ENCODE peak calls at places on chromosomes 16 and 17, in four cellular contexts. R, C, Z and I are unnamed samples.

GRCh38 chr17:80892900-80893603 is 98.6 kb upstream of the CHMP6 start:
- DNase-seq in C (no peak), Z (no peak), R (no peak), I (no peak)

GRCh38 chr16:29701214-29701555 is 22.2 kb downstream of the QPRT start:
- DNase-seq in Z (no peak), R (no peak), C (no peak), I (no peak)

GRCh38 chr17:19714542-19715411 is 1.6 kb downstream of the SLC47A2 start:
- DNase-seq in Z (no peak), R (no peak), C (no peak), I (no peak)

GRCh38 chr17:6894206-6894528 is 62.6 kb upstream of the TEKT1 start:
- DNase-seq in Z (peak; percentile 90), R (no peak), C (no peak), I (no peak)

GRCh38 chr16:46688101-46688656 is 799 bp downstream of the VPS35 start:
- DNase-seq in C (no peak), R (no peak), Z (no peak), I (no peak)

GRCh38 chr17:77846531-77847085 is 111.9 kb upstream of the TNRC6C start:
- DNase-seq in C (no peak), R (no peak), Z (no peak), I (no peak)

GRCh38 chr16:79801550-79802090 is 201.1 kb upstream of the MAF start:
- DNase-seq in Z (no peak), R (no peak), C (no peak), I (no peak)

GRCh38 chr17:61128671-61129115 is 270.9 kb upstream of the TBX2 start:
- DNase-seq in Z (no peak), C (no peak), R (no peak), I (no peak)

GRCh38 chr16:25897677-25898076 is 205.9 kb downstream of the HS3ST4 start:
- DNase-seq in R (no peak), Z (no peak), C (no peak), I (no peak)

GRCh38 chr17:71431146-71431545 is 689.7 kb upstream of the SOX9 start:
- DNase-seq in C (no peak), R (no peak), Z (no peak), I (no peak)

GRCh38 chr16:56477096-56477878 is 25.9 kb downstream of the OGFOD1 start:
- DNase-seq in Z (no peak), R (no peak), C (peak; percentile 27), I (peak; percentile 19)

GRCh38 chr16:72482695-72483094 is 310.7 kb upstream of the PMFBP1 start:
- DNase-seq in Z (no peak), R (no peak), C (no peak), I (no peak)

GRCh38 chr16:58414938-58415451 is 22.7 kb downstream of the GINS3 start:
- DNase-seq in Z (no peak), R (no peak), C (no peak), I (no peak)

GRCh38 chr16:58413359-58413758 is 21.1 kb downstream of the GINS3 start:
- DNase-seq in Z (no peak), R (no peak), C (no peak), I (no peak)

GRCh38 chr16:58411336-58411735 is 19.1 kb downstream of the GINS3 start:
- DNase-seq in Z (no peak), C (no peak), R (no peak), I (no peak)

GRCh38 chr16:58409316-58409973 is 17.2 kb downstream of the GINS3 start:
- DNase-seq in R (no peak), Z (no peak), C (no peak), I (no peak)

DNA sequence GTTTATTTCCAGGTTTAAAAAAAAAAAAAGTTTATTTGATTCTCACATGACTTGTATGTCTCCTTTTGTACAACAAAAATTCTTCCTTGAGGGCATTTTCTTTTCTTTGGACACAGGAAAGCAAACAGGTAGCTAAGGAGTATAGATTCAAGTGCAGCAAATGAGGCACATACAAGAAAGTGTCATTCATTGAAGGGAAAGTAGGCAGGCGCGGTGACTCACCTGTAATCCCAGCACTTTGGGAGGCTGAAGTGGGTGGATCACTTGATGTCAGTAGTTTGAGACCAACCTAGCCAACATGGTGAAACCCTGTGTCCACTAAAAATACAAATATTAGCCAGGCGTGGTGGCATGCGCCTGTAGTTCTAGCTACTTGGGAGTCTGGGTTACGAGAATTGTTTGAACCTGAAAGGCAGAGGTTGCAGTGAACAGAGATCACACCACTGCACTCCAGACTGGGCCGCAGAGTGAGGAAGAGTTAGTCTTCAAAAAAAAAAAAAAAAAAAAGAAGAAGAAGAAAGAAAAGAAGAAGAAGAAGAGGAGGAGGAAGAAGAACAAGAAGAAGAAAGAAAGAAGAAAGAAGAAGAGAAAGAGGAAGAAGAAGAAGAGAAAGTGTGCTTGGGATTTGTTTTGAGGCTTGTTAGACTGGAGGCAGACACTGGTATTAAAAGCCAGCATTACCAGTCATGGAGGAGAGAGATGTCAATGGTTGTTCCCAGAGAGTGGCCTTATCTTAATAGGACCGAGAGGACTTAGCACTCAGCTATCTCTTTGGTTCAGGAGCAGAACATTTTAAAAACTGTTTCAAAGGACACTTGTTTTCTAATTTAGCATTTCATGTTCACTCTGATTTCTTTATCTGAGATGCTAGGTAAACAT is 19.7 kb downstream of the GINS3 start:
- DNase-seq in Z (no peak), R (no peak), C (no peak), I (peak; percentile 56)
- TF ChIP-seq CBX5 in Z (no peak), R (no peak), C (no peak), I (no peak)

DNA sequence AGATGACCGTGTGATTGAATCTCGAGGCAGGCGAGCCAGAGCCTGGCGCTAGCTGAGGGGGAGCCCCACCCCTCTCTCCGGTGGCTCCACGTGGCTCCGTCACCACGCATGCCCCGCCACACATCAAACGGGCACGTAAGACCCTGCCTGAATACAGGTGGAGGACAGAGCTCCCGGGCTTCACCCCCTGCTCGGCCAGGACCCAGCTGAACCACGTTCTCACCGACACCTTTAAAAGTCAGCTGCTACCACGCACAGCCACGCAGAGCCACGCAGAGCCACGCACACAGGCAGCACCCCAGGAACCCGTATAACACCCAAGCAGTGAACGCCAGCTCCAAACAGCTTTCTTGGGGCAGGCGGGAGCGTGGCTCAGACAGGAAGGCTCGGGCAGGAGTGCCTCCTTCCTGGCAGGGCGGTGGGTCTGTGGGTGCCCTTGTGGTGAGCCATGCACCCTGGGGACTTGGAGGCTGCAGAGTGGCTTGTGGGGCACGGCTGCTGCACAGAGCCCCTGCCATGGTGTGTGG is 4.4 kb downstream of the TMEM204 start:
- DNase-seq in Z (no peak), R (no peak), C (no peak), I (no peak)
- TF ChIP-seq CBX5 in Z (no peak), R (no peak), C (no peak), I (no peak)

GRCh38 chr17:57852041-57852954 is 2.5 kb upstream of the MRPS23 start:
- DNase-seq in Z (peak; percentile 41), R (no peak), C (no peak), I (no peak)
- TF ChIP-seq CBX5 in Z (no peak), R (no peak), C (no peak), I (no peak)

DNA sequence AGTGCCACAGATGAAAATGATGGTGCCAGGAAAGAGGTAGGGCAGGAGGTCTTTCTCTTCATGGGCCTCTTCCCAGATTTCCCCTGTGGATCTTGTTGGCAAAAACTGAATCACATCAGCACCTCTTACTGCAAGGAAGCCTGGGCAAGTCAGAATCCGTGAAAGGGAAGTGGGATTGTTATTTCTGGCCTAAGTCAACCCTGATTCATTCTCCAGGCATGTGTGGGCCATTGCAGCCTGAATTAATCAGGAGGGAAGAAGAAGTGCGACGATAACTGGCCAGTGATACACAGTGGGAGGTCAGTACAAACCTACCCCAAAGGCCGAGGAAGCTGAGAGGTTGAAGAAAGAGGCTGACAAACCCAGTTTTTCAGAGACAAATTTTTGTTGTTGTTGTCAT is 17.9 kb upstream of the NSMCE1 start:
- DNase-seq in Z (no peak), R (no peak), C (peak; percentile 64), I (no peak)
- TF ChIP-seq CBX5 in Z (no peak), R (no peak), C (no peak), I (no peak)

GRCh38 chr17:82033359-82034085 is 2.0 kb downstream of the RAC3 start:
- DNase-seq in R (no peak), C (no peak), Z (no peak), I (no peak)

GRCh38 chr17:82029990-82030469 is 1.4 kb upstream of the RAC3 start:
- DNase-seq in Z (no peak), C (no peak), R (no peak), I (no peak)

GRCh38 chr17:82030470-82031302 is 792 bp upstream of the RAC3 start:
- DNase-seq in C (no peak), R (no peak), Z (peak; percentile 97), I (peak; percentile 82)

GRCh38 chr17:82031303-82031884 is at the start of gene RAC3:
- DNase-seq in C (no peak), Z (no peak), R (no peak), I (peak; percentile 57)

DNA sequence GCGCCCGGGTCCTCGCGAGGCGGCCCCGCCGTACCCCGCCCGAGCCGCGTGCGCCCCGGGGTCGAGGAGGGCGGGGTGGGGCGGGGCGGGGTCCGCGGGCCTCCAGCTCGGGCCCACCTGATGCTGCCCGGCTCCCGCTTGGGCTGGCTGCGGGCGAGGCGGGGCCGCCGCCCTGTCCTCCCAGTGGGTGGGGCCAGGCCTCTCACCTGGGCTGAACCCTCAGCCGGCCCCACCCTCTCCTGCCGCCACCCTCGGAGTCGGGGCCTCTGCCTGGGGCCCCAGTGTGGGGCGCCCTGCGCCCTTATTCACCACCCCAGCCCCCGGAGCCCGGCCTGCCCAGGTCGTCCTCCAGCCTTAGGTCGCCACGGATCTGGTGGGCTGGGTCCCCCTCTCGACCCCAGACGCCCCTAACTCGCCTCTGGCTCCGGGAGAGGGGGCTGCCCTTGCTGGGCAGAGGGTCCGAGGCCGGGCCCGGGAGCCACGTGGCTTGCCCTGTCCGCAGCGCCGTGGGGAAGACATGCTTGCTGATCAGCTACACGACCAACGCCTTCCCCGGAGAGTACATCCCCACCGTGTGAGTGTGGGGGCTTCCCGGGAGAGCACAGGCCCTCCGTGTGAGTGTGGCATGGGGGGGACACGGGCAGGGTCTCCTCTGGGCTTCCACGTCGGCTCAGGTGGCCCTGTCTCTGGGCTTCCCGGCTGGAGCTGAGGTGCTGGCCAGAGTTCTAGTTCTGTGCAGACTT is 578 bp downstream of the RAC3 start:
- DNase-seq in Z (peak; percentile 85), C (no peak), R (no peak), I (peak; percentile 88)
- TF ChIP-seq CBX5 in Z (no peak), C (no peak), R (no peak), I (no peak)